ENCODE peak calls at places on chromosomes 11 and 22, in eight cellular contexts. One of them, this sample, is unnamed.

GRCh38 chr11:66325140-66325754 is 8.4 kb upstream of the CD248 start:
- DNase-seq in neural crest cell: no peak
- DNase-seq in stimulated activated naive CD4-positive, alpha-beta T cell: no peak
- DNase-seq in cerebellar cortex: no peak
- DNase-seq in cardiac muscle cell: no peak
- DNase-seq in occipital lobe: no peak
- DNase-seq in NCI-H146: no peak
- DNase-seq in omental fat pad: no peak
- DNase-seq in this sample: peak; percentile 71

GRCh38 chr22:32788884-32789624 is 12.5 kb upstream of the TIMP3 start:
- DNase-seq in stimulated activated naive CD4-positive, alpha-beta T cell: no peak
- DNase-seq in cardiac muscle cell: peak; percentile 84
- DNase-seq in omental fat pad: no peak
- DNase-seq in cerebellar cortex: no peak
- DNase-seq in NCI-H146: no peak
- DNase-seq in neural crest cell: no peak
- DNase-seq in occipital lobe: no peak
- DNase-seq in this sample: no peak

GRCh38 chr11:128735935-128736610 is 42.2 kb downstream of the FLI1 start:
- DNase-seq in stimulated activated naive CD4-positive, alpha-beta T cell: peak; percentile 32
- DNase-seq in neural crest cell: no peak
- DNase-seq in cerebellar cortex: no peak
- DNase-seq in omental fat pad: no peak
- DNase-seq in occipital lobe: no peak
- DNase-seq in cardiac muscle cell: no peak
- DNase-seq in NCI-H146: no peak
- DNase-seq in this sample: peak; percentile 41

GRCh38 chr11:5564259-5565019 is 16.1 kb upstream of the OR52H1 start:
- DNase-seq in NCI-H146: no peak
- DNase-seq in cerebellar cortex: no peak
- DNase-seq in stimulated activated naive CD4-positive, alpha-beta T cell: no peak
- DNase-seq in neural crest cell: no peak
- DNase-seq in omental fat pad: no peak
- DNase-seq in occipital lobe: no peak
- DNase-seq in cardiac muscle cell: no peak
- DNase-seq in this sample: no peak

GRCh38 chr22:45603631-45604030 is 68.0 kb upstream of the ATXN10 start:
- DNase-seq in NCI-H146: no peak
- DNase-seq in omental fat pad: no peak
- DNase-seq in cardiac muscle cell: no peak
- DNase-seq in neural crest cell: no peak
- DNase-seq in stimulated activated naive CD4-positive, alpha-beta T cell: no peak
- DNase-seq in occipital lobe: no peak
- DNase-seq in cerebellar cortex: no peak
- DNase-seq in this sample: no peak

GRCh38 chr11:124108158-124108557 is 7.1 kb upstream of the VWA5A start:
- DNase-seq in NCI-H146: peak; percentile 1
- DNase-seq in cardiac muscle cell: peak; percentile 36
- DNase-seq in omental fat pad: no peak
- DNase-seq in cerebellar cortex: no peak
- DNase-seq in neural crest cell: no peak
- DNase-seq in occipital lobe: no peak
- DNase-seq in stimulated activated naive CD4-positive, alpha-beta T cell: no peak
- DNase-seq in this sample: peak; percentile 17

GRCh38 chr11:120335596-120335927 is 651 bp upstream of the ARHGEF12 start:
- DNase-seq in cerebellar cortex: no peak
- DNase-seq in neural crest cell: no peak
- DNase-seq in occipital lobe: no peak
- DNase-seq in omental fat pad: no peak
- DNase-seq in cardiac muscle cell: peak; percentile 41
- DNase-seq in stimulated activated naive CD4-positive, alpha-beta T cell: no peak
- DNase-seq in NCI-H146: peak; percentile 75
- DNase-seq in this sample: peak; percentile 54

GRCh38 chr22:24002849-24003248 is 2.4 kb downstream of the GSTT4 start:
- DNase-seq in neural crest cell: no peak
- DNase-seq in occipital lobe: no peak
- DNase-seq in cardiac muscle cell: no peak
- DNase-seq in stimulated activated naive CD4-positive, alpha-beta T cell: no peak
- DNase-seq in cerebellar cortex: no peak
- DNase-seq in omental fat pad: no peak
- DNase-seq in NCI-H146: no peak
- DNase-seq in this sample: no peak

GRCh38 chr11:118175600-118176399 is 639 bp downstream of the SCN2B start:
- DNase-seq in neural crest cell: no peak
- DNase-seq in occipital lobe: no peak
- DNase-seq in NCI-H146: no peak
- DNase-seq in omental fat pad: no peak
- DNase-seq in cardiac muscle cell: no peak
- DNase-seq in cerebellar cortex: peak; percentile 54
- DNase-seq in stimulated activated naive CD4-positive, alpha-beta T cell: no peak
- DNase-seq in this sample: no peak

GRCh38 chr11:66154109-66154508 is 84.0 kb downstream of the PACS1 start:
- DNase-seq in omental fat pad: no peak
- DNase-seq in cerebellar cortex: no peak
- DNase-seq in NCI-H146: no peak
- DNase-seq in neural crest cell: no peak
- DNase-seq in occipital lobe: no peak
- DNase-seq in cardiac muscle cell: no peak
- DNase-seq in stimulated activated naive CD4-positive, alpha-beta T cell: no peak
- DNase-seq in this sample: no peak

GRCh38 chr11:43802509-43802908 is 78.1 kb upstream of the ALKBH3 start:
- DNase-seq in occipital lobe: no peak
- DNase-seq in NCI-H146: no peak
- DNase-seq in stimulated activated naive CD4-positive, alpha-beta T cell: no peak
- DNase-seq in cardiac muscle cell: peak; percentile 25
- DNase-seq in neural crest cell: no peak
- DNase-seq in cerebellar cortex: peak; percentile 7
- DNase-seq in omental fat pad: no peak
- DNase-seq in this sample: no peak

GRCh38 chr11:78941226-78941851 is 366.7 kb upstream of the NARS2 start:
- DNase-seq in NCI-H146: peak; percentile 46
- DNase-seq in occipital lobe: no peak
- DNase-seq in stimulated activated naive CD4-positive, alpha-beta T cell: no peak
- DNase-seq in omental fat pad: no peak
- DNase-seq in cerebellar cortex: no peak
- DNase-seq in neural crest cell: no peak
- DNase-seq in cardiac muscle cell: no peak
- DNase-seq in this sample: peak; percentile 100

GRCh38 chr11:47667135-47667534 is 24.8 kb upstream of the MTCH2 start:
- DNase-seq in neural crest cell: no peak
- DNase-seq in NCI-H146: no peak
- DNase-seq in stimulated activated naive CD4-positive, alpha-beta T cell: no peak
- DNase-seq in cerebellar cortex: peak; percentile 43
- DNase-seq in occipital lobe: no peak
- DNase-seq in cardiac muscle cell: no peak
- DNase-seq in omental fat pad: no peak
- DNase-seq in this sample: no peak

GRCh38 chr11:63867511-63867910 is 28.6 kb downstream of the MARK2 start:
- DNase-seq in cerebellar cortex: no peak
- DNase-seq in NCI-H146: no peak
- DNase-seq in occipital lobe: no peak
- DNase-seq in neural crest cell: no peak
- DNase-seq in cardiac muscle cell: no peak
- DNase-seq in omental fat pad: no peak
- DNase-seq in stimulated activated naive CD4-positive, alpha-beta T cell: no peak
- DNase-seq in this sample: no peak